ENCODE peak calls at places on chromosomes 6 and 20, in seven cellular contexts. One of them, this sample, is unnamed.

GRCh38 chr20:23680151-23680550 is 8.7 kb downstream of the CST4 start:
- DNase-seq in GM12891: no peak
- DNase-seq in GM12878: no peak
- DNase-seq in SK-N-SH: no peak
- DNase-seq in HepG2: no peak
- DNase-seq in H1: no peak
- DNase-seq in K562: no peak
- DNase-seq in this sample: no peak

GRCh38 chr6:139852484-139853140 is 478.2 kb upstream of the CITED2 start:
- DNase-seq in GM12878: no peak
- DNase-seq in H1: no peak
- DNase-seq in HepG2: no peak
- DNase-seq in K562: no peak
- DNase-seq in GM12891: no peak
- DNase-seq in SK-N-SH: no peak
- DNase-seq in this sample: no peak

GRCh38 chr6:127459231-127459641 is at the start of gene KIAA0408:
- DNase-seq in K562: no peak
- DNase-seq in HepG2: no peak
- DNase-seq in GM12878: no peak
- DNase-seq in GM12891: no peak
- DNase-seq in SK-N-SH: no peak
- DNase-seq in H1: no peak
- DNase-seq in this sample: no peak

GRCh38 chr6:1558388-1558787 is 51.3 kb upstream of the FOXC1 start:
- DNase-seq in GM12891: no peak
- DNase-seq in HepG2: no peak
- DNase-seq in K562: no peak
- DNase-seq in SK-N-SH: no peak
- DNase-seq in H1: peak
- DNase-seq in GM12878: no peak
- DNase-seq in this sample: no peak

GRCh38 chr6:137808191-137808590 is 58.9 kb upstream of the TNFAIP3 start:
- DNase-seq in GM12878: no peak
- DNase-seq in HepG2: peak
- DNase-seq in K562: no peak
- DNase-seq in SK-N-SH: no peak
- DNase-seq in GM12891: no peak
- DNase-seq in H1: no peak
- DNase-seq in this sample: no peak

GRCh38 chr6:2877960-2878359 is 25.1 kb downstream of the SERPINB9 start:
- DNase-seq in GM12878: no peak
- DNase-seq in HepG2: no peak
- DNase-seq in K562: no peak
- DNase-seq in H1: no peak
- DNase-seq in SK-N-SH: no peak
- DNase-seq in GM12891: no peak
- DNase-seq in this sample: no peak

GRCh38 chr6:3229566-3230274 is 2.3 kb upstream of the TUBB2B start:
- DNase-seq in GM12891: no peak
- DNase-seq in GM12878: no peak
- DNase-seq in SK-N-SH: peak
- DNase-seq in H1: no peak
- DNase-seq in K562: peak
- DNase-seq in HepG2: no peak
- DNase-seq in this sample: no peak

GRCh38 chr20:48193626-48194025 is 408.3 kb upstream of the SULF2 start:
- DNase-seq in GM12878: no peak
- DNase-seq in HepG2: no peak
- DNase-seq in K562: no peak
- DNase-seq in GM12891: no peak
- DNase-seq in H1: no peak
- DNase-seq in SK-N-SH: no peak
- DNase-seq in this sample: no peak

GRCh38 chr20:31956556-31957220 is 4.8 kb upstream of the PDRG1 start:
- DNase-seq in SK-N-SH: no peak
- DNase-seq in K562: no peak
- DNase-seq in GM12878: no peak
- DNase-seq in H1: no peak
- DNase-seq in GM12891: no peak
- DNase-seq in HepG2: no peak
- DNase-seq in this sample: no peak

GRCh38 chr6:35624341-35625070 is 64.2 kb downstream of the FKBP5 start:
- DNase-seq in HepG2: peak
- DNase-seq in K562: no peak
- DNase-seq in GM12891: no peak
- DNase-seq in GM12878: no peak
- DNase-seq in SK-N-SH: peak
- DNase-seq in H1: no peak
- DNase-seq in this sample: no peak

GRCh38 chr20:50762435-50763201 is 31.2 kb downstream of the PARD6B start:
- DNase-seq in GM12878: no peak
- DNase-seq in K562: no peak
- DNase-seq in SK-N-SH: peak
- DNase-seq in HepG2: peak
- DNase-seq in H1: peak
- DNase-seq in GM12891: no peak
- DNase-seq in this sample: no peak

GRCh38 chr6:128932061-128932460 is 49.1 kb downstream of the LAMA2 start:
- DNase-seq in GM12891: no peak
- DNase-seq in H1: no peak
- DNase-seq in K562: no peak
- DNase-seq in HepG2: no peak
- DNase-seq in GM12878: no peak
- DNase-seq in SK-N-SH: no peak
- DNase-seq in this sample: no peak

GRCh38 chr6:137754366-137754765 is 112.7 kb upstream of the TNFAIP3 start:
- DNase-seq in GM12891: no peak
- DNase-seq in K562: no peak
- DNase-seq in HepG2: no peak
- DNase-seq in SK-N-SH: no peak
- DNase-seq in GM12878: no peak
- DNase-seq in H1: no peak
- DNase-seq in this sample: no peak

GRCh38 chr20:63384336-63384735 is 23.2 kb upstream of the CHRNA4 start:
- DNase-seq in GM12878: no peak
- DNase-seq in SK-N-SH: no peak
- DNase-seq in K562: no peak
- DNase-seq in GM12891: no peak
- DNase-seq in HepG2: no peak
- DNase-seq in H1: no peak
- DNase-seq in this sample: no peak

GRCh38 chr6:788058-788457 is 95.1 kb upstream of the EXOC2 start:
- DNase-seq in SK-N-SH: no peak
- DNase-seq in GM12891: no peak
- DNase-seq in GM12878: no peak
- DNase-seq in H1: no peak
- DNase-seq in HepG2: no peak
- DNase-seq in K562: no peak
- DNase-seq in this sample: no peak

GRCh38 chr20:51326241-51326819 is 216.2 kb downstream of the NFATC2 start:
- DNase-seq in HepG2: peak
- DNase-seq in GM12891: no peak
- DNase-seq in H1: peak
- DNase-seq in SK-N-SH: peak
- DNase-seq in K562: peak
- DNase-seq in GM12878: no peak
- DNase-seq in this sample: peak

GRCh38 chr6:124029535-124029934 is 225.9 kb downstream of the NKAIN2 start:
- DNase-seq in K562: no peak
- DNase-seq in H1: no peak
- DNase-seq in GM12878: no peak
- DNase-seq in GM12891: no peak
- DNase-seq in SK-N-SH: no peak
- DNase-seq in HepG2: no peak
- DNase-seq in this sample: no peak

GRCh38 chr6:141169419-141169818 is 963.3 kb upstream of the GJE1 start:
- DNase-seq in H1: no peak
- DNase-seq in K562: no peak
- DNase-seq in HepG2: no peak
- DNase-seq in SK-N-SH: no peak
- DNase-seq in GM12878: no peak
- DNase-seq in GM12891: no peak
- DNase-seq in this sample: no peak

GRCh38 chr20:62427172-62428007 is at the start of gene RBBP8NL:
- DNase-seq in GM12891: no peak
- DNase-seq in H1: peak
- DNase-seq in K562: no peak
- DNase-seq in GM12878: no peak
- DNase-seq in SK-N-SH: no peak
- DNase-seq in HepG2: no peak
- DNase-seq in this sample: no peak

GRCh38 chr6:110468696-110469095 is 7.7 kb downstream of the SLC22A16 start:
- DNase-seq in H1: peak
- DNase-seq in HepG2: no peak
- DNase-seq in SK-N-SH: no peak
- DNase-seq in GM12891: no peak
- DNase-seq in K562: no peak
- DNase-seq in GM12878: no peak
- DNase-seq in this sample: no peak

GRCh38 chr20:40016359-40016758 is 672.7 kb downstream of the MAFB start:
- DNase-seq in GM12878: no peak
- DNase-seq in GM12891: no peak
- DNase-seq in H1: no peak
- DNase-seq in HepG2: no peak
- DNase-seq in K562: no peak
- DNase-seq in SK-N-SH: no peak
- DNase-seq in this sample: no peak

GRCh38 chr6:45505470-45505869 is 127.7 kb upstream of the SUPT3H start:
- DNase-seq in H1: no peak
- DNase-seq in HepG2: no peak
- DNase-seq in K562: no peak
- DNase-seq in GM12891: no peak
- DNase-seq in SK-N-SH: no peak
- DNase-seq in GM12878: no peak
- DNase-seq in this sample: no peak

GRCh38 chr6:45507156-45507555 is 129.4 kb upstream of the SUPT3H start:
- DNase-seq in H1: no peak
- DNase-seq in GM12891: no peak
- DNase-seq in GM12878: no peak
- DNase-seq in K562: no peak
- DNase-seq in SK-N-SH: no peak
- DNase-seq in HepG2: no peak
- DNase-seq in this sample: no peak

GRCh38 chr6:45502446-45502845 is 124.7 kb upstream of the SUPT3H start:
- DNase-seq in K562: no peak
- DNase-seq in H1: no peak
- DNase-seq in GM12878: no peak
- DNase-seq in GM12891: no peak
- DNase-seq in SK-N-SH: no peak
- DNase-seq in HepG2: no peak
- DNase-seq in this sample: no peak

GRCh38 chr6:45500924-45501816 is 123.4 kb upstream of the SUPT3H start:
- DNase-seq in GM12878: no peak
- DNase-seq in GM12891: no peak
- DNase-seq in H1: peak
- DNase-seq in K562: peak
- DNase-seq in HepG2: peak
- DNase-seq in SK-N-SH: peak
- DNase-seq in this sample: no peak

GRCh38 chr6:45504947-45505346 is 127.2 kb upstream of the SUPT3H start:
- DNase-seq in HepG2: no peak
- DNase-seq in GM12891: no peak
- DNase-seq in GM12878: no peak
- DNase-seq in K562: peak
- DNase-seq in H1: peak
- DNase-seq in SK-N-SH: no peak
- DNase-seq in this sample: no peak
- TF ChIP-seq POLR2AphosphoS5 in HepG2: no peak
- TF ChIP-seq POLR2AphosphoS5 in GM12891: no peak
- TF ChIP-seq POLR2AphosphoS5 in GM12878: no peak
- TF ChIP-seq POLR2AphosphoS5 in K562: no peak
- TF ChIP-seq POLR2AphosphoS5 in H1: no peak
- TF ChIP-seq POLR2AphosphoS5 in SK-N-SH: no peak
- TF ChIP-seq POLR2AphosphoS5 in this sample: no peak

GRCh38 chr6:151325075-151326050 is 66.0 kb downstream of the ZBTB2 start:
- DNase-seq in K562: no peak
- DNase-seq in H1: no peak
- DNase-seq in GM12891: no peak
- DNase-seq in HepG2: peak
- DNase-seq in GM12878: no peak
- DNase-seq in SK-N-SH: peak
- DNase-seq in this sample: no peak
- TF ChIP-seq TAF1 in K562: no peak
- TF ChIP-seq TAF1 in H1: no peak
- TF ChIP-seq TAF1 in GM12891: no peak
- TF ChIP-seq TAF1 in HepG2: no peak
- TF ChIP-seq TAF1 in GM12878: no peak
- TF ChIP-seq TAF1 in SK-N-SH: no peak
- TF ChIP-seq TAF1 in this sample: no peak

DNA sequence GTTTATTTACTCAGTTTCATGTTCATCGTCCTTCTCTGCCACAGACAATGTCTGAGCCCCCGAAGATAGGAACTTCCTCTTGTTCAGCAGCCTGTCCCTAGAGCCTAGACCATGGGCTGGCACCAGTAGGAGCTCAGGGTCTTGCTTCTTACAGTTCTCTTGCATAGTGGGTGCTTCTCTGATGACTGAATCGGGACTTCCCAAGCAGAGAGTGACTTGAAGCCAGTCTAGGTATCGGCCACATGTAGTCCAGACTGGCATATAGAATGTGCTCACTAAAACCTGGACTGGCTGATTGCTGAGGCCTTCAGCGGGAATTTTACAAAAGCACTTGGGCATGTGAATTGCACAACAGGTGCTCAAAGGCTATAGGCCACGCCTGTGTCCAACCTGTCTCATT is 52.0 kb downstream of the PRDM1 start:
- DNase-seq in H1: no peak
- DNase-seq in HepG2: no peak
- DNase-seq in GM12878: no peak
- DNase-seq in GM12891: no peak
- DNase-seq in K562: no peak
- DNase-seq in SK-N-SH: no peak
- DNase-seq in this sample: no peak
- TF ChIP-seq POLR2AphosphoS5 in H1: no peak
- TF ChIP-seq POLR2AphosphoS5 in HepG2: no peak
- TF ChIP-seq POLR2AphosphoS5 in GM12878: no peak
- TF ChIP-seq POLR2AphosphoS5 in GM12891: no peak
- TF ChIP-seq POLR2AphosphoS5 in K562: no peak
- TF ChIP-seq POLR2AphosphoS5 in SK-N-SH: no peak
- TF ChIP-seq POLR2AphosphoS5 in this sample: no peak

DNA sequence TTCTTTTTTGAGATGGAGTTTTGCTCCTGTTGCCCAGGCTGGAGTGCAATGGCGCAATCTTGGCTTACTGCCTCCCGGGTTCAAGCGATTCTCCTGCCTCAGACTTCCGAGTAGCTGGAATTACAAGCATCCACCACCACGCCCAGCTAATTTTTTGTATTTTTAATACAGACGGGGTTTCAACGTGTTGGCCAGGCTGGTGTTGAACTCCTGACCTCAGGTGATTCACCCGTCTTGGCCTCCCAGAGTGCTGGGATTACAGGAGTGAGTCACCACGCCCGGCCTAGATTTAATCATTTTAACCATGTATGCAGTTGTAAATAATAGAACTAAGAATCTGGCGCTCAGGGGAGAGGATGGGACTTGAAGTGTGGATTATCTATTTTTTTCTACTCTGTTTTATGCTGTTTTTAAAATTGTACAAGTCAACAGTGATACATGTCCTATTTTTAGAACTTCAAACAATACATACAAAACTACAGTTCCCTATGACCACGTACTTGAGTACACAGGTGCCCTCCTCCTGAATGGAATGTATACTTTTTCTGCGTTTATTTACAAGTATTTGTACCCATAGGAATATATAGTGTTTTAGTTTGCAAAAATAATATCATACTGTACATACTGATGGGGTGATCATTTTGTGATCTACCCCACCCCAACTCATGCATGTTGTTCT is 27.8 kb downstream of the ITCH start:
- DNase-seq in HepG2: peak
- DNase-seq in H1: no peak
- DNase-seq in K562: peak
- DNase-seq in GM12878: no peak
- DNase-seq in SK-N-SH: no peak
- DNase-seq in GM12891: no peak
- DNase-seq in this sample: no peak
- TF ChIP-seq TAF1 in HepG2: no peak
- TF ChIP-seq TAF1 in H1: no peak
- TF ChIP-seq TAF1 in K562: no peak
- TF ChIP-seq TAF1 in GM12878: no peak
- TF ChIP-seq TAF1 in SK-N-SH: no peak
- TF ChIP-seq TAF1 in GM12891: no peak
- TF ChIP-seq TAF1 in this sample: no peak

This sample was measured in GM12892.